ENCODE peak calls at places on chromosomes 11 and 22, in eight cellular contexts. N is NAMALWA; W is T-helper 2 cell; F is thoracic aorta; P is activated naive CD4-positive, alpha-beta T cell treated with Interleukin-2 at 50 U/mL for 16 hours; T is Calu3; D is stimulated activated CD4-positive, alpha-beta T cell treated with anti-CD3 and anti-CD28 coated beads, Interleukin-1b, Interleukin-23, amount 100 ng/mL, for 4 hours; S is fibroblast of mammary gland. V is an unnamed sample.

GRCh38 chr11:77244277-77245014 is 57.0 kb downstream of the GDPD4 start:
- DNase-seq in N (no peak), W (no peak), F (no peak), P (no peak), T (no peak), D (no peak), S (peak), V (no peak)

GRCh38 chr22:19981961-19982920 is 34.4 kb downstream of the ARVCF start:
- DNase-seq in N (no peak), W (no peak), F (no peak), P (no peak), T (no peak), D (no peak), S (no peak), V (no peak)

GRCh38 chr11:122733301-122733686 is 77.8 kb downstream of the UBASH3B start:
- DNase-seq in N (no peak), W (no peak), F (no peak), P (no peak), T (no peak), D (no peak), S (peak), V (no peak)

GRCh38 chr11:36399236-36399635 is 103.1 kb downstream of the PRR5L start:
- DNase-seq in N (no peak), W (no peak), F (no peak), P (no peak), T (no peak), D (no peak), S (no peak), V (no peak)

GRCh38 chr11:3859373-3859881 is 4.0 kb downstream of the STIM1 start:
- DNase-seq in N (peak), W (peak), F (no peak), P (peak), T (peak), D (no peak), S (no peak), V (no peak)

GRCh38 chr11:26820739-26821138 is 98.9 kb upstream of the SLC5A12 start:
- DNase-seq in N (no peak), W (no peak), F (no peak), P (no peak), T (no peak), D (no peak), S (peak), V (no peak)

GRCh38 chr11:61293869-61294716 is 1.0 kb downstream of the VWCE start:
- DNase-seq in N (peak), W (peak), F (peak), P (peak), T (peak), D (peak), S (peak), V (peak)

GRCh38 chr11:83778598-83778997 is 492.4 kb upstream of the CCDC90B start:
- DNase-seq in N (no peak), W (no peak), F (no peak), P (no peak), T (no peak), D (no peak), S (no peak), V (no peak)

GRCh38 chr11:74154621-74155281 is 16.1 kb downstream of the C2CD3 start:
- DNase-seq in N (no peak), W (no peak), F (no peak), P (no peak), T (no peak), D (no peak), S (peak), V (no peak)

GRCh38 chr11:12764187-12764914 is 90.1 kb downstream of the TEAD1 start:
- DNase-seq in N (no peak), W (no peak), F (no peak), P (no peak), T (no peak), D (no peak), S (no peak), V (no peak)

GRCh38 chr11:62129610-62130497 is 6.0 kb downstream of the INCENP start:
- DNase-seq in N (no peak), W (no peak), F (no peak), P (no peak), T (no peak), D (no peak), S (no peak), V (no peak)

GRCh38 chr11:46903846-46904245 is 14.5 kb downstream of the LRP4 start:
- DNase-seq in N (no peak), W (no peak), F (no peak), P (no peak), T (no peak), D (no peak), S (no peak), V (peak)

GRCh38 chr22:50314455-50315288 is 7.2 kb upstream of the PLXNB2 start:
- DNase-seq in N (peak), W (peak), F (no peak), P (peak), T (no peak), D (peak), S (no peak), V (peak)

GRCh38 chr22:29658171-29658570 is 54.7 kb downstream of the NF2 start:
- DNase-seq in N (no peak), W (no peak), F (no peak), P (no peak), T (no peak), D (no peak), S (no peak), V (no peak)

GRCh38 chr22:31135706-31136105 is 4.6 kb downstream of the PLA2G3 start:
- DNase-seq in N (no peak), W (no peak), F (no peak), P (no peak), T (no peak), D (no peak), S (no peak), V (no peak)

GRCh38 chr11:5507177-5507576 is 2.6 kb downstream of the UBQLN3 start:
- DNase-seq in N (peak), W (no peak), F (no peak), P (no peak), T (no peak), D (no peak), S (no peak), V (no peak)

GRCh38 chr11:85685820-85686459 is at the start of gene CCDC89:
- DNase-seq in N (no peak), W (no peak), F (peak), P (no peak), T (no peak), D (no peak), S (peak), V (peak)

GRCh38 chr22:37544955-37545702 is 15.2 kb upstream of the CDC42EP1 start:
- DNase-seq in N (peak), W (peak), F (no peak), P (peak), T (peak), D (peak), S (peak), V (peak)

GRCh38 chr11:100851584-100852152 is 164.6 kb downstream of the ARHGAP42 start:
- DNase-seq in N (no peak), W (no peak), F (no peak), P (no peak), T (peak), D (no peak), S (no peak), V (no peak)

GRCh38 chr11:122851366-122852011 is 13.2 kb downstream of the CRTAM start:
- DNase-seq in N (peak), W (peak), F (no peak), P (no peak), T (no peak), D (no peak), S (no peak), V (no peak)

GRCh38 chr11:65606876-65607613 is 7.0 kb downstream of the MAP3K11 start:
- DNase-seq in N (peak), W (peak), F (peak), P (no peak), T (no peak), D (no peak), S (peak), V (peak)

GRCh38 chr11:1150769-1151365 is 6.9 kb upstream of the MUC5AC start:
- DNase-seq in N (no peak), W (no peak), F (no peak), P (no peak), T (peak), D (no peak), S (peak), V (no peak)

GRCh38 chr11:95991101-95991500 is 67.2 kb upstream of the MTMR2 start:
- DNase-seq in N (no peak), W (peak), F (no peak), P (no peak), T (peak), D (no peak), S (no peak), V (peak)